ENCODE peak calls at places on chromosomes 5 and 9, in nine cellular contexts. P is brain microvascular endothelial cell, W is fibroblast of lung, E is uterus, M is tibial artery, S is foreskin fibroblast, D is WERI-Rb-1, I is fibroblast of pulmonary artery, U is IMR-90. A is an unnamed sample.

GRCh38 chr5:2742921-2743679 is 8.4 kb downstream of the IRX2 start:
- DNase-seq in I (no peak), S (no peak), D (peak; percentile 4), M (no peak), P (no peak), W (no peak), U (no peak), E (no peak), A (no peak)

GRCh38 chr9:89421595-89421994 is 76.3 kb downstream of the SEMA4D start:
- DNase-seq in M (no peak), W (peak; percentile 71), E (no peak), D (no peak), U (peak; percentile 77), I (no peak), P (peak; percentile 45), S (no peak), A (no peak)

GRCh38 chr9:127686461-127687393 is 20.1 kb upstream of the CFAP157 start:
- DNase-seq in I (no peak), P (no peak), W (no peak), D (no peak), U (no peak), E (no peak), M (no peak), S (no peak), A (no peak)

GRCh38 chr5:125530833-125531610 is 784.6 kb upstream of the ZNF608 start:
- DNase-seq in W (no peak), E (no peak), P (no peak), D (no peak), U (no peak), I (no peak), M (no peak), S (no peak), A (no peak)

GRCh38 chr5:133794066-133794465 is 174.4 kb downstream of the C5orf15 start:
- DNase-seq in P (no peak), E (no peak), D (no peak), W (no peak), I (no peak), S (no peak), U (no peak), M (no peak), A (no peak)

GRCh38 chr5:108753331-108753730 is 5.6 kb downstream of the FER start:
- DNase-seq in M (no peak), E (no peak), U (no peak), D (no peak), I (peak; percentile 48), S (no peak), P (no peak), W (peak; percentile 79), A (no peak)

GRCh38 chr9:13351768-13352386 is 72.4 kb upstream of the MPDZ start:
- DNase-seq in S (peak; percentile 67), W (peak; percentile 65), E (peak; percentile 21), U (peak; percentile 65), P (peak; percentile 23), M (no peak), D (no peak), I (peak; percentile 85), A (no peak)

GRCh38 chr9:135216666-135217431 is 129.4 kb downstream of the OLFM1 start:
- DNase-seq in E (no peak), D (no peak), S (no peak), P (no peak), M (peak; percentile 19), I (no peak), W (no peak), U (no peak), A (peak; percentile 38)

GRCh38 chr5:149796836-149797235 is 66.7 kb downstream of the PPARGC1B start:
- DNase-seq in E (no peak), M (no peak), W (no peak), D (peak; percentile 84), S (no peak), I (no peak), P (no peak), U (no peak), A (no peak)
- TF ChIP-seq CTCF in E (no peak), M (no peak), W (no peak), D (peak; percentile 8), S (no peak), I (no peak), P (no peak), U (no peak), A (no peak)

GRCh38 chr9:131278421-131279111 is 2.3 kb upstream of the FAM78A start:
- DNase-seq in M (no peak), S (no peak), I (no peak), P (no peak), D (no peak), E (no peak), U (no peak), W (no peak), A (no peak)

GRCh38 chr9:131276107-131276888 is at the start of gene FAM78A:
- DNase-seq in I (no peak), M (peak; percentile 46), W (peak; percentile 10), S (peak; percentile 52), E (no peak), P (no peak), D (peak; percentile 53), U (no peak), A (peak; percentile 63)

GRCh38 chr9:131277673-131278420 is 1.5 kb upstream of the FAM78A start:
- DNase-seq in D (peak; percentile 98), W (peak; percentile 79), U (peak; percentile 78), P (peak; percentile 67), E (peak; percentile 80), M (peak; percentile 86), I (peak; percentile 81), S (peak; percentile 88), A (peak; percentile 88)

GRCh38 chr9:131275332-131276106 is 791 bp downstream of the FAM78A start:
- DNase-seq in E (no peak), I (no peak), M (no peak), D (peak; percentile 47), S (no peak), W (no peak), U (no peak), P (no peak), A (peak; percentile 67)

GRCh38 chr9:131276891-131277672 is 772 bp upstream of the FAM78A start:
- DNase-seq in W (no peak), U (no peak), M (no peak), I (no peak), E (no peak), P (no peak), S (no peak), D (peak; percentile 34), A (no peak)
- TF ChIP-seq CTCF in W (no peak), U (no peak), M (no peak), I (no peak), E (no peak), P (no peak), S (no peak), D (no peak), A (no peak)

DNA sequence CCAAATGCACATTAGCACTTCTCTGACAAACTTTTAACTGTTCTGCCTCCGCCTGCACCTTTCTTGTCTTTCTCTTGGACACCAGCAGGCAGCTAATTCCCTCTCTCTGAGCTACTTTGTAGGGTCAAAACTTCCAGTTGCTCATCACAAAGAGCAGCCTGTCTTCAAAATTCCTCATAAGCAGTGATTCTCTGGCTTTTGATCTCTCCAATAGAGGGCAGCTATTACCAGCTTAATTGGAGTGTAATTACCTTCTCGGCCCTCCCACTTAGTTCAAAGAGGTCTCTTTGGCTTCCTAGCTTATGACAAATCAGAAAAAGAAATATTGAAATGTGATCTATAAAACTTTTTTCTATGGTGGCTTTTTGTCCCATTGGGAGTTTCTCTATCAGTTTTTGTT is 43.6 kb upstream of the RAD23B start:
- DNase-seq in E (no peak), D (no peak), P (no peak), U (peak; percentile 48), S (peak; percentile 67), M (no peak), I (no peak), W (peak; percentile 25), A (no peak)
- TF ChIP-seq CTCF in E (no peak), D (peak; percentile 19), P (peak; percentile 47), U (peak; percentile 49), S (peak; percentile 39), M (no peak), I (peak; percentile 17), W (peak; percentile 28), A (no peak)

GRCh38 chr5:176429972-176430371 is 13.6 kb upstream of the CLTB start:
- DNase-seq in S (peak; percentile 52), W (no peak), I (no peak), P (no peak), E (no peak), D (no peak), M (no peak), U (no peak), A (no peak)

GRCh38 chr5:176425138-176425537 is 8.8 kb upstream of the CLTB start:
- DNase-seq in U (peak; percentile 60), M (no peak), P (no peak), S (no peak), E (no peak), D (no peak), W (peak; percentile 94), I (no peak), A (no peak)

GRCh38 chr5:176424181-176424580 is 7.8 kb upstream of the CLTB start:
- DNase-seq in S (no peak), W (no peak), P (no peak), E (no peak), I (no peak), D (no peak), M (no peak), U (no peak), A (no peak)

GRCh38 chr5:176425791-176426190 is 9.5 kb upstream of the CLTB start:
- DNase-seq in P (no peak), D (no peak), E (no peak), M (no peak), W (no peak), I (no peak), U (no peak), S (no peak), A (no peak)

GRCh38 chr5:176427971-176428370 is 11.6 kb upstream of the CLTB start:
- DNase-seq in E (no peak), P (no peak), W (no peak), U (peak; percentile 55), D (no peak), I (peak; percentile 37), M (no peak), S (peak; percentile 64), A (no peak)
- TF ChIP-seq CTCF in E (no peak), P (no peak), W (no peak), U (no peak), D (no peak), I (no peak), M (no peak), S (no peak), A (no peak)

GRCh38 chr9:121658591-121658990 is 7.2 kb downstream of the DAB2IP start:
- DNase-seq in I (no peak), S (no peak), U (no peak), M (no peak), E (no peak), W (no peak), P (no peak), D (no peak), A (no peak)
- TF ChIP-seq CTCF in I (no peak), S (no peak), U (no peak), M (no peak), E (no peak), W (no peak), P (no peak), D (no peak), A (no peak)

A was measured in glutamatergic neuron.